ENCODE peak calls at places on chromosomes 5 and 9, in five cellular contexts. One of them, this sample, is unnamed. For H3K4me1, the result is how much of the 10 kb centered on the place peaks cover.

GRCh38 chr5:50733737-50734136 is 67.3 kb downstream of the PARP8 start:
- DNase-seq in HepG2: no peak
- DNase-seq in H1: no peak
- DNase-seq in K562: no peak
- DNase-seq in GM12878: no peak
- DNase-seq in this sample: no peak

GRCh38 chr5:105146867-105147266 is 1584.3 kb upstream of the NUDT12 start:
- DNase-seq in K562: no peak
- DNase-seq in H1: no peak
- DNase-seq in HepG2: no peak
- DNase-seq in GM12878: no peak
- DNase-seq in this sample: no peak

GRCh38 chr5:149651686-149652085 is 70.4 kb downstream of the ARHGEF37 start:
- DNase-seq in HepG2: no peak
- DNase-seq in K562: no peak
- DNase-seq in GM12878: no peak
- DNase-seq in H1: no peak
- DNase-seq in this sample: peak

GRCh38 chr9:5389109-5389732 is 48.5 kb downstream of the PLGRKT start:
- DNase-seq in K562: peak
- DNase-seq in GM12878: peak
- DNase-seq in H1: no peak
- DNase-seq in HepG2: no peak
- DNase-seq in this sample: no peak

GRCh38 chr9:133256686-133257091 is 18.3 kb downstream of the ABO start:
- DNase-seq in GM12878: no peak
- DNase-seq in K562: no peak
- DNase-seq in HepG2: no peak
- DNase-seq in H1: no peak
- DNase-seq in this sample: no peak

GRCh38 chr5:77635617-77636422 is 2.7 kb downstream of the OTP start:
- DNase-seq in HepG2: no peak
- DNase-seq in GM12878: no peak
- DNase-seq in H1: peak
- DNase-seq in K562: peak
- DNase-seq in this sample: peak

GRCh38 chr9:116899337-116900006 is 212.4 kb downstream of the TRIM32 start:
- DNase-seq in GM12878: no peak
- DNase-seq in H1: no peak
- DNase-seq in HepG2: no peak
- DNase-seq in K562: no peak
- DNase-seq in this sample: peak

GRCh38 chr9:135604437-135605237 is 34.7 kb downstream of the GLT6D1 start:
- DNase-seq in K562: no peak
- DNase-seq in HepG2: no peak
- DNase-seq in H1: peak
- DNase-seq in GM12878: no peak
- DNase-seq in this sample: no peak

GRCh38 chr9:118595719-118596305 is 773.4 kb downstream of the BRINP1 start:
- DNase-seq in K562: no peak
- DNase-seq in H1: peak
- DNase-seq in GM12878: no peak
- DNase-seq in HepG2: no peak
- DNase-seq in this sample: peak

GRCh38 chr5:143025971-143026370 is 255.8 kb downstream of the ARHGAP26 start:
- DNase-seq in HepG2: no peak
- DNase-seq in GM12878: no peak
- DNase-seq in K562: no peak
- DNase-seq in H1: no peak
- DNase-seq in this sample: no peak

GRCh38 chr9:38047301-38048251 is 21.5 kb downstream of the SHB start:
- DNase-seq in H1: peak
- DNase-seq in HepG2: peak
- DNase-seq in K562: peak
- DNase-seq in GM12878: no peak
- DNase-seq in this sample: peak

GRCh38 chr9:2321523-2322148 is 300.0 kb upstream of the VLDLR start:
- DNase-seq in H1: no peak
- DNase-seq in HepG2: no peak
- DNase-seq in K562: no peak
- DNase-seq in GM12878: no peak
- DNase-seq in this sample: no peak

GRCh38 chr9:117094493-117094892 is 320.4 kb downstream of the ASTN2 start:
- DNase-seq in K562: no peak
- DNase-seq in HepG2: no peak
- DNase-seq in H1: no peak
- DNase-seq in GM12878: no peak
- DNase-seq in this sample: no peak

GRCh38 chr5:82150562-82150961 is 127.6 kb downstream of the RPS23 start:
- DNase-seq in GM12878: no peak
- DNase-seq in HepG2: no peak
- DNase-seq in H1: no peak
- DNase-seq in K562: no peak
- DNase-seq in this sample: no peak

GRCh38 chr5:36878421-36879088 is 2.0 kb downstream of the NIPBL start:
- DNase-seq in GM12878: no peak
- DNase-seq in HepG2: peak
- DNase-seq in K562: peak
- DNase-seq in H1: no peak
- DNase-seq in this sample: peak

GRCh38 chr5:104706570-104706969 is 1144.0 kb upstream of the NUDT12 start:
- DNase-seq in H1: no peak
- DNase-seq in HepG2: no peak
- DNase-seq in K562: no peak
- DNase-seq in GM12878: no peak
- DNase-seq in this sample: no peak

GRCh38 chr5:57802131-57802530 is 319.5 kb upstream of the ACTBL2 start:
- DNase-seq in H1: no peak
- DNase-seq in GM12878: no peak
- DNase-seq in HepG2: no peak
- DNase-seq in K562: no peak
- DNase-seq in this sample: no peak

GRCh38 chr5:151213803-151214613 is 9.9 kb downstream of the CCDC69 start:
- DNase-seq in K562: peak
- DNase-seq in GM12878: peak
- DNase-seq in H1: peak
- DNase-seq in HepG2: peak
- DNase-seq in this sample: peak

GRCh38 chr5:77952811-77953210 is 176.7 kb upstream of the TBCA start:
- DNase-seq in H1: no peak
- DNase-seq in HepG2: no peak
- DNase-seq in K562: no peak
- DNase-seq in GM12878: no peak
- DNase-seq in this sample: no peak

GRCh38 chr9:95157491-95158151 is 159.9 kb downstream of the FANCC start:
- DNase-seq in K562: peak
- DNase-seq in HepG2: peak
- DNase-seq in GM12878: peak
- DNase-seq in H1: no peak
- DNase-seq in this sample: no peak

GRCh38 chr5:65157906-65158603 is 323.7 kb downstream of the ADAMTS6 start:
- DNase-seq in GM12878: no peak
- DNase-seq in K562: no peak
- DNase-seq in H1: no peak
- DNase-seq in HepG2: peak
- DNase-seq in this sample: peak

GRCh38 chr5:6900828-6901227 is 187.6 kb downstream of the TENT4A start:
- DNase-seq in GM12878: no peak
- DNase-seq in HepG2: peak
- DNase-seq in K562: no peak
- DNase-seq in H1: no peak
- DNase-seq in this sample: peak

GRCh38 chr5:178532236-178532635 is 58.0 kb downstream of the COL23A1 start:
- DNase-seq in HepG2: no peak
- DNase-seq in K562: no peak
- DNase-seq in H1: no peak
- DNase-seq in GM12878: no peak
- DNase-seq in this sample: no peak

GRCh38 chr5:4802044-4802443 is 338.1 kb upstream of the ADAMTS16 start:
- DNase-seq in H1: no peak
- DNase-seq in K562: no peak
- DNase-seq in GM12878: no peak
- DNase-seq in HepG2: no peak
- DNase-seq in this sample: no peak

GRCh38 chr5:117679046-117679445 is 1104.4 kb upstream of the SEMA6A start:
- DNase-seq in HepG2: no peak
- DNase-seq in K562: no peak
- DNase-seq in GM12878: no peak
- DNase-seq in H1: no peak
- DNase-seq in this sample: no peak

GRCh38 chr5:166962470-166962869 is 1329.0 kb upstream of the WWC1 start:
- DNase-seq in HepG2: no peak
- DNase-seq in K562: no peak
- DNase-seq in GM12878: no peak
- DNase-seq in H1: no peak
- DNase-seq in this sample: peak

GRCh38 chr9:137433349-137433915 is 7.7 kb downstream of the ENTPD8 start:
- DNase-seq in HepG2: no peak
- DNase-seq in H1: no peak
- DNase-seq in K562: no peak
- DNase-seq in GM12878: no peak
- DNase-seq in this sample: no peak

GRCh38 chr9:133835273-133835901 is 97.2 kb upstream of the SARDH start:
- DNase-seq in HepG2: no peak
- DNase-seq in H1: no peak
- DNase-seq in GM12878: no peak
- DNase-seq in K562: no peak
- DNase-seq in this sample: no peak

GRCh38 chr5:147617711-147618110 is 107.8 kb upstream of the DPYSL3 start:
- DNase-seq in H1: no peak
- DNase-seq in HepG2: no peak
- DNase-seq in GM12878: no peak
- DNase-seq in K562: no peak
- DNase-seq in this sample: no peak

GRCh38 chr5:95920822-95921221 is 40.8 kb downstream of the ELL2 start:
- DNase-seq in GM12878: no peak
- DNase-seq in HepG2: no peak
- DNase-seq in H1: no peak
- DNase-seq in K562: no peak
- DNase-seq in this sample: no peak

GRCh38 chr5:54211912-54212311 is 98.5 kb downstream of the ARL15 start:
- DNase-seq in K562: no peak
- DNase-seq in H1: no peak
- DNase-seq in GM12878: no peak
- DNase-seq in HepG2: no peak
- DNase-seq in this sample: no peak

GRCh38 chr5:2833513-2833912 is 82.0 kb upstream of the IRX2 start:
- DNase-seq in GM12878: no peak
- DNase-seq in H1: no peak
- DNase-seq in HepG2: no peak
- DNase-seq in K562: no peak
- DNase-seq in this sample: no peak
- H3K4me1 ChIP-seq in GM12878: under half
- H3K4me1 ChIP-seq in H1: under half
- H3K4me1 ChIP-seq in HepG2: under half
- H3K4me1 ChIP-seq in K562: under half
- H3K4me1 ChIP-seq in this sample: under half

GRCh38 chr9:129834489-129835127 is 467 bp downstream of the C9orf78 start:
- DNase-seq in HepG2: peak
- DNase-seq in GM12878: no peak
- DNase-seq in H1: no peak
- DNase-seq in K562: peak
- DNase-seq in this sample: no peak
- TF ChIP-seq CREB1 in HepG2: no peak
- TF ChIP-seq CREB1 in GM12878: no peak
- TF ChIP-seq CREB1 in H1: no peak
- TF ChIP-seq CREB1 in K562: no peak
- TF ChIP-seq CREB1 in this sample: no peak

GRCh38 chr5:179700401-179700918 is 1.7 kb downstream of the CANX start:
- DNase-seq in K562: peak
- DNase-seq in H1: no peak
- DNase-seq in GM12878: no peak
- DNase-seq in HepG2: peak
- DNase-seq in this sample: peak
- H3K4me1 ChIP-seq in K562: under half
- H3K4me1 ChIP-seq in H1: under half
- H3K4me1 ChIP-seq in GM12878: under half
- H3K4me1 ChIP-seq in HepG2: half or more
- H3K4me1 ChIP-seq in this sample: under half

DNA sequence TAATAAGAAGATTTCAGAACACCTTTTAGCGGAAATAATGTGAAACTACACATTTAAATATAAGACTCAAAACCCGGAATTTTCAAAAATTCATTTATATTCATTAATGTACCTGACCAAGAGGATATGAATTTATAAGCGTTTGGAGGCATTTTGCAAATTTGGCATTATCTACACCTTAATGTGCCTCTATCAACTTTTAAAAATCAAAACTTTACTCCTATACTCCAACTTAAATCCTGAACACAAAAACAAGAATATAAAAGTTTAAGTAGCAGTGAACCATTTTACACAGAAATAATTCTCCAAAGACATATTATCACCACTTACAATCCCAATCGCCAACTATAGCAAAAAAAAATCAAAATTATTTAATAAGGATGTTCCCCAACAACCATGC is 3.9 kb downstream of the ZNF608 start:
- DNase-seq in HepG2: no peak
- DNase-seq in K562: no peak
- DNase-seq in H1: no peak
- DNase-seq in GM12878: no peak
- DNase-seq in this sample: no peak
- TF ChIP-seq CREB1 in HepG2: no peak
- TF ChIP-seq CREB1 in K562: no peak
- TF ChIP-seq CREB1 in H1: no peak
- TF ChIP-seq CREB1 in GM12878: no peak
- TF ChIP-seq CREB1 in this sample: no peak